ENCODE peak calls at places on chromosomes 13 and 19, in five cellular contexts. One of them, this sample, is unnamed.
A peak's percentile ranks its signal among the peaks of the same experiment; 100 is the strongest.

GRCh38 chr13:74771964-74772363 is 637.8 kb upstream of the KLF12 start:
- DNase-seq in HTR-8/SVneo: peak; percentile 27
- DNase-seq in CD4-positive, alpha-beta T cell: no peak
- DNase-seq in Right ventricle myocardium superior: no peak
- DNase-seq in A549: no peak
- DNase-seq in this sample: peak; percentile 5

GRCh38 chr19:48608798-48609263 is 2.3 kb downstream of the SPACA4 start:
- DNase-seq in Right ventricle myocardium superior: peak; percentile 54
- DNase-seq in CD4-positive, alpha-beta T cell: peak; percentile 47
- DNase-seq in HTR-8/SVneo: peak; percentile 81
- DNase-seq in A549: peak; percentile 88
- DNase-seq in this sample: peak; percentile 59

GRCh38 chr13:30978981-30979956 is 46.8 kb downstream of the TEX26 start:
- DNase-seq in CD4-positive, alpha-beta T cell: peak; percentile 8
- DNase-seq in A549: no peak
- DNase-seq in HTR-8/SVneo: no peak
- DNase-seq in Right ventricle myocardium superior: peak; percentile 46
- DNase-seq in this sample: no peak

GRCh38 chr13:64505511-64505910 is 2724.6 kb downstream of the PCDH9 start:
- DNase-seq in CD4-positive, alpha-beta T cell: no peak
- DNase-seq in Right ventricle myocardium superior: no peak
- DNase-seq in HTR-8/SVneo: no peak
- DNase-seq in A549: no peak
- DNase-seq in this sample: no peak

GRCh38 chr19:5698635-5699422 is 8.7 kb downstream of the RPL36 start:
- DNase-seq in A549: no peak
- DNase-seq in Right ventricle myocardium superior: no peak
- DNase-seq in HTR-8/SVneo: no peak
- DNase-seq in CD4-positive, alpha-beta T cell: no peak
- DNase-seq in this sample: no peak

GRCh38 chr13:36130542-36131214 is 504 bp downstream of the DCLK1 start:
- DNase-seq in CD4-positive, alpha-beta T cell: no peak
- DNase-seq in HTR-8/SVneo: no peak
- DNase-seq in A549: no peak
- DNase-seq in Right ventricle myocardium superior: peak; percentile 60
- DNase-seq in this sample: peak; percentile 16

GRCh38 chr13:39209731-39210633 is 171.7 kb downstream of the NHLRC3 start:
- DNase-seq in Right ventricle myocardium superior: no peak
- DNase-seq in CD4-positive, alpha-beta T cell: no peak
- DNase-seq in A549: no peak
- DNase-seq in HTR-8/SVneo: no peak
- DNase-seq in this sample: no peak

GRCh38 chr13:110294146-110294545 is 12.8 kb downstream of the COL4A1 start:
- DNase-seq in CD4-positive, alpha-beta T cell: no peak
- DNase-seq in Right ventricle myocardium superior: no peak
- DNase-seq in A549: no peak
- DNase-seq in HTR-8/SVneo: no peak
- DNase-seq in this sample: no peak

GRCh38 chr19:12783849-12784393 is 7.4 kb upstream of the JUNB start:
- DNase-seq in A549: no peak
- DNase-seq in Right ventricle myocardium superior: peak; percentile 65
- DNase-seq in HTR-8/SVneo: no peak
- DNase-seq in CD4-positive, alpha-beta T cell: no peak
- DNase-seq in this sample: no peak

GRCh38 chr19:40603071-40603718 is 2.0 kb downstream of the LTBP4 start:
- DNase-seq in CD4-positive, alpha-beta T cell: no peak
- DNase-seq in A549: no peak
- DNase-seq in Right ventricle myocardium superior: no peak
- DNase-seq in HTR-8/SVneo: no peak
- DNase-seq in this sample: peak; percentile 50

GRCh38 chr13:106213028-106213427 is 322.4 kb downstream of the EFNB2 start:
- DNase-seq in CD4-positive, alpha-beta T cell: no peak
- DNase-seq in Right ventricle myocardium superior: no peak
- DNase-seq in HTR-8/SVneo: no peak
- DNase-seq in A549: no peak
- DNase-seq in this sample: no peak

GRCh38 chr19:58395979-58396627 is 647 bp downstream of the RNF225 start:
- DNase-seq in A549: no peak
- DNase-seq in HTR-8/SVneo: no peak
- DNase-seq in CD4-positive, alpha-beta T cell: no peak
- DNase-seq in Right ventricle myocardium superior: no peak
- DNase-seq in this sample: no peak

GRCh38 chr19:46579286-46579944 is 21.7 kb upstream of the CALM3 start:
- DNase-seq in HTR-8/SVneo: no peak
- DNase-seq in A549: peak; percentile 55
- DNase-seq in Right ventricle myocardium superior: no peak
- DNase-seq in CD4-positive, alpha-beta T cell: peak; percentile 22
- DNase-seq in this sample: no peak

GRCh38 chr19:41376241-41376997 is at the start of gene TMEM91:
- DNase-seq in CD4-positive, alpha-beta T cell: no peak
- DNase-seq in HTR-8/SVneo: peak; percentile 35
- DNase-seq in Right ventricle myocardium superior: peak; percentile 66
- DNase-seq in A549: no peak
- DNase-seq in this sample: no peak

This sample was measured in ACHN.